ENCODE peak calls at places on chromosome 21, in nine cellular contexts. D is small intestine; O is CD8-positive, alpha-beta memory T cell; T is aorta; W is lung; X is thoracic aorta; V is fibroblast of lung; F is ovary; N is astrocyte. J is an unnamed sample.
A peak's percentile ranks its signal among the peaks of the same experiment; 100 is the strongest.

GRCh38 chr21:36209626-36210171 is 53.1 kb downstream of the DOP1B start:
- DNase-seq in X (no peak), N (peak; percentile 58), T (no peak), V (peak; percentile 75), W (peak; percentile 41), O (peak; percentile 59), D (peak; percentile 82), F (no peak), J (no peak)

GRCh38 chr21:32414579-32415358 is 2.3 kb downstream of the EVA1C start:
- DNase-seq in D (no peak), V (peak; percentile 70), F (no peak), T (no peak), N (peak; percentile 26), O (no peak), W (no peak), X (no peak), J (no peak)

GRCh38 chr21:38631676-38632075 is 133.4 kb upstream of the ERG start:
- DNase-seq in W (no peak), V (no peak), O (no peak), F (no peak), N (peak; percentile 91), D (no peak), X (no peak), T (no peak), J (no peak)

GRCh38 chr21:28421716-28422480 is 570.8 kb downstream of the LTN1 start:
- DNase-seq in V (peak; percentile 93), O (no peak), D (no peak), X (no peak), N (no peak), F (no peak), T (no peak), W (no peak), J (no peak)

GRCh38 chr21:42852925-42853570 is 26.3 kb downstream of the WDR4 start:
- DNase-seq in W (no peak), D (no peak), X (no peak), V (no peak), N (no peak), T (no peak), F (no peak), O (no peak), J (no peak)

GRCh38 chr21:28738882-28739281 is 253.8 kb downstream of the LTN1 start:
- DNase-seq in W (no peak), D (no peak), T (no peak), X (no peak), O (no peak), F (no peak), N (no peak), V (no peak), J (no peak)

GRCh38 chr21:32392880-32393676 is at the start of gene URB1:
- DNase-seq in O (peak; percentile 95), X (peak; percentile 74), T (peak; percentile 98), D (peak; percentile 93), N (peak; percentile 55), V (peak; percentile 81), F (peak; percentile 98), W (peak; percentile 96), J (peak; percentile 93)

GRCh38 chr21:20377250-20377649 is 621.0 kb upstream of the NCAM2 start:
- DNase-seq in W (no peak), T (no peak), X (no peak), D (no peak), O (no peak), F (no peak), V (no peak), N (no peak), J (no peak)

GRCh38 chr21:27646691-27647090 is 679.8 kb upstream of the ADAMTS5 start:
- DNase-seq in T (no peak), D (no peak), W (no peak), X (no peak), F (no peak), V (no peak), O (no peak), N (no peak), J (no peak)

GRCh38 chr21:17402885-17403477 is 109.9 kb upstream of the CXADR start:
- DNase-seq in V (peak; percentile 63), X (no peak), N (peak; percentile 62), T (no peak), W (no peak), D (no peak), O (no peak), F (no peak), J (no peak)

GRCh38 chr21:27580276-27580675 is 613.4 kb upstream of the ADAMTS5 start:
- DNase-seq in V (peak; percentile 58), W (no peak), T (no peak), N (peak; percentile 50), O (no peak), F (no peak), X (no peak), D (no peak), J (no peak)

GRCh38 chr21:25944082-25944481 is 209.3 kb downstream of the GABPA start:
- DNase-seq in N (no peak), O (no peak), F (peak; percentile 46), D (peak; percentile 32), T (no peak), W (no peak), V (no peak), X (no peak), J (no peak)
- H3K27ac ChIP-seq in N (no peak overlapping the region), O (no peak overlapping the region), F (no peak overlapping the region), D (no peak overlapping the region), T (no peak overlapping the region), W (no peak overlapping the region), V (no peak overlapping the region), X (no peak overlapping the region), J (peak overlapping the region; percentile 70)

GRCh38 chr21:45456836-45457160 is 51.8 kb downstream of the COL18A1 start:
- DNase-seq in W (no peak), X (no peak), F (peak; percentile 39), T (peak; percentile 60), V (no peak), D (no peak), O (peak; percentile 39), N (no peak), J (no peak)

GRCh38 chr21:45456014-45456835 is 51.3 kb downstream of the COL18A1 start:
- DNase-seq in W (no peak), T (peak; percentile 80), V (no peak), F (peak; percentile 55), N (no peak), D (no peak), O (peak; percentile 43), X (no peak), J (no peak)

GRCh38 chr21:45458281-45459170 is 53.6 kb downstream of the COL18A1 start:
- DNase-seq in O (peak; percentile 30), T (peak; percentile 75), N (no peak), W (no peak), V (no peak), F (peak; percentile 38), D (no peak), X (no peak), J (no peak)

GRCh38 chr21:45457161-45457831 is 52.3 kb downstream of the COL18A1 start:
- DNase-seq in V (no peak), T (peak; percentile 73), W (no peak), N (no peak), F (peak; percentile 34), D (no peak), X (no peak), O (peak; percentile 28), J (no peak)

GRCh38 chr21:45457832-45458172 is 52.8 kb downstream of the COL18A1 start:
- DNase-seq in V (no peak), O (no peak), W (no peak), F (peak; percentile 34), T (no peak), N (no peak), X (no peak), D (no peak), J (no peak)
- H3K27ac ChIP-seq in V (no peak overlapping the region), O (no peak overlapping the region), W (no peak overlapping the region), F (no peak overlapping the region), T (no peak overlapping the region), N (no peak overlapping the region), X (peak overlapping the region; percentile 21), D (no peak overlapping the region), J (no peak overlapping the region)

GRCh38 chr21:34522284-34522683 is 10.3 kb upstream of the KCNE1 start:
- DNase-seq in V (no peak), X (no peak), N (no peak), F (no peak), T (no peak), O (no peak), D (peak; percentile 83), W (no peak), J (no peak)

GRCh38 chr21:34521561-34521960 is 9.6 kb upstream of the KCNE1 start:
- DNase-seq in N (no peak), T (no peak), F (no peak), W (no peak), D (peak; percentile 52), V (no peak), X (no peak), O (no peak), J (no peak)

GRCh38 chr21:34519013-34519412 is 7.0 kb upstream of the KCNE1 start:
- DNase-seq in O (no peak), X (no peak), W (no peak), V (no peak), D (no peak), N (no peak), F (no peak), T (no peak), J (no peak)

GRCh38 chr21:34519694-34520093 is 7.7 kb upstream of the KCNE1 start:
- DNase-seq in F (no peak), V (no peak), X (no peak), D (no peak), N (no peak), O (no peak), T (peak; percentile 70), W (no peak), J (no peak)

GRCh38 chr21:34520769-34521508 is 8.9 kb upstream of the KCNE1 start:
- DNase-seq in O (no peak), V (no peak), F (no peak), N (no peak), T (peak; percentile 63), X (no peak), W (no peak), D (no peak), J (no peak)
- H3K27ac ChIP-seq in O (no peak overlapping the region), V (no peak overlapping the region), F (no peak overlapping the region), N (no peak overlapping the region), T (no peak overlapping the region), X (peak overlapping the region; percentile 30), W (peak overlapping the region; percentile 23), D (no peak overlapping the region), J (no peak overlapping the region)

GRCh38 chr21:34881894-34882371 is 167.2 kb downstream of the RUNX1 start:
- DNase-seq in X (no peak), V (peak; percentile 86), F (no peak), D (no peak), T (no peak), O (no peak), W (no peak), N (peak; percentile 91), J (no peak)

GRCh38 chr21:34883501-34884271 is 165.4 kb downstream of the RUNX1 start:
- DNase-seq in D (no peak), O (no peak), X (no peak), N (no peak), T (no peak), V (peak; percentile 44), F (no peak), W (no peak), J (no peak)

GRCh38 chr21:34880401-34880800 is 168.7 kb downstream of the RUNX1 start:
- DNase-seq in X (no peak), W (no peak), N (no peak), D (no peak), F (no peak), O (no peak), T (no peak), V (no peak), J (no peak)

GRCh38 chr21:34882719-34883131 is 166.4 kb downstream of the RUNX1 start:
- DNase-seq in W (no peak), D (no peak), V (no peak), O (no peak), F (no peak), N (no peak), X (no peak), T (no peak), J (no peak)

GRCh38 chr21:34881421-34881820 is 167.7 kb downstream of the RUNX1 start:
- DNase-seq in V (peak; percentile 66), W (no peak), D (no peak), T (no peak), F (no peak), X (no peak), N (peak; percentile 89), O (no peak), J (no peak)
- H3K27ac ChIP-seq in V (peak overlapping the region; percentile 92), W (no peak overlapping the region), D (no peak overlapping the region), T (no peak overlapping the region), F (no peak overlapping the region), X (no peak overlapping the region), N (peak overlapping the region; percentile 93), O (no peak overlapping the region), J (no peak overlapping the region)

J was measured in dorsolateral prefrontal cortex.